ENCODE peak calls at places on chromosomes 7 and 10, in nine cellular contexts. B is activated CD4-positive, alpha-beta T cell treated with anti-CD3 and anti-CD28 coated beads for 24 hours; X is anterior cingulate cortex; A is NCI-H1105 treated with DMSO at 0.1 percent for 48 hours; P is Calu3; C is SK-MEL-5; Q is neural crest cell; W is NCI-H1930; L is SHP77. V is an unnamed sample.

GRCh38 chr7:131583430-131583829 is 27.0 kb upstream of the PODXL start:
- DNase-seq in X (no peak), Q (no peak), P (no peak), B (no peak), L (no peak), W (no peak), A (no peak), C (no peak), V (no peak)

GRCh38 chr10:122648599-122649428 is 50.8 kb downstream of the C10orf120 start:
- DNase-seq in P (peak), B (peak), Q (peak), W (peak), L (peak), C (peak), X (peak), A (peak), V (no peak)

GRCh38 chr10:6920072-6921019 is 340.3 kb upstream of the PRKCQ start:
- DNase-seq in B (peak), X (peak), W (no peak), P (peak), Q (peak), A (peak), C (peak), L (peak), V (no peak)

GRCh38 chr10:124534821-124535601 is 73.4 kb downstream of the LHPP start:
- DNase-seq in W (no peak), C (no peak), X (no peak), L (no peak), Q (no peak), P (no peak), B (no peak), A (no peak), V (no peak)

GRCh38 chr7:90946711-90947501 is 317.3 kb upstream of the FZD1 start:
- DNase-seq in L (no peak), P (no peak), B (no peak), X (no peak), W (no peak), Q (no peak), A (no peak), C (no peak), V (no peak)

GRCh38 chr10:3482200-3482993 is 302.6 kb downstream of the KLF6 start:
- DNase-seq in W (no peak), B (no peak), C (no peak), P (peak), Q (no peak), X (no peak), A (peak), L (peak), V (peak)

GRCh38 chr10:6689036-6689435 is 109.0 kb upstream of the PRKCQ start:
- DNase-seq in C (no peak), P (no peak), A (no peak), X (no peak), W (no peak), L (no peak), Q (no peak), B (no peak), V (no peak)

GRCh38 chr10:102452672-102453340 is 1.5 kb upstream of the C10orf95 start:
- DNase-seq in Q (no peak), B (peak), L (peak), P (no peak), W (no peak), X (peak), A (no peak), C (no peak), V (no peak)

GRCh38 chr10:43138757-43139241 is 554 bp downstream of the CSGALNACT2 start:
- DNase-seq in X (no peak), Q (no peak), A (no peak), L (peak), C (peak), P (no peak), W (no peak), B (peak), V (no peak)

GRCh38 chr10:80468002-80468401 is 13.9 kb downstream of the TSPAN14 start:
- DNase-seq in P (no peak), C (peak), B (no peak), W (no peak), L (no peak), Q (peak), X (peak), A (no peak), V (no peak)

GRCh38 chr10:6269953-6270867 is 67.5 kb downstream of the PFKFB3 start:
- DNase-seq in C (no peak), Q (no peak), P (no peak), X (no peak), A (no peak), B (peak), L (no peak), W (no peak), V (no peak)

GRCh38 chr10:11517150-11517549 is 94.3 kb downstream of the USP6NL start:
- DNase-seq in B (no peak), A (no peak), X (no peak), W (no peak), L (no peak), P (no peak), Q (no peak), C (no peak), V (no peak)

GRCh38 chr7:55977831-55978230 is 13.4 kb downstream of the NIPSNAP2 start:
- DNase-seq in W (peak), X (peak), Q (no peak), B (no peak), L (peak), C (no peak), P (no peak), A (peak), V (no peak)

GRCh38 chr7:108203433-108204002 is 73.4 kb upstream of the LAMB4 start:
- DNase-seq in C (no peak), P (no peak), A (peak), L (peak), X (no peak), B (no peak), W (no peak), Q (no peak), V (no peak)

GRCh38 chr10:109887776-109888175 is 35.5 kb downstream of the XPNPEP1 start:
- DNase-seq in C (no peak), W (no peak), A (no peak), B (no peak), L (no peak), P (no peak), Q (no peak), X (no peak), V (no peak)

V was measured in NCI-H2107.